ENCODE peak calls at places on chromosomes 16 and 17, in nine cellular contexts. One of them, this sample, is unnamed.

GRCh38 chr17:71709271-71709670 is 411.5 kb upstream of the SOX9 start:
- DNase-seq in fibroblast of lung: peak; percentile 8
- DNase-seq in HTR-8/SVneo: no peak
- DNase-seq in T-helper 1 cell: no peak
- DNase-seq in stimulated activated CD8-positive, alpha-beta memory T cell treated with anti-CD3 and anti-CD28 coated beads, Interleukin-2, amount 100 ng/mL, for 1 hour: no peak
- DNase-seq in right atrium auricular region: no peak
- DNase-seq in omental fat pad: no peak
- DNase-seq in AG10803: peak; percentile 94
- DNase-seq in Daoy: no peak
- DNase-seq in this sample: no peak

GRCh38 chr17:1491406-1492248 is 859 bp downstream of the MYO1C start:
- DNase-seq in right atrium auricular region: no peak
- DNase-seq in AG10803: peak; percentile 54
- DNase-seq in omental fat pad: no peak
- DNase-seq in stimulated activated CD8-positive, alpha-beta memory T cell treated with anti-CD3 and anti-CD28 coated beads, Interleukin-2, amount 100 ng/mL, for 1 hour: no peak
- DNase-seq in Daoy: peak; percentile 77
- DNase-seq in T-helper 1 cell: no peak
- DNase-seq in HTR-8/SVneo: peak; percentile 66
- DNase-seq in fibroblast of lung: peak; percentile 38
- DNase-seq in this sample: no peak

GRCh38 chr17:71709974-71710373 is 410.8 kb upstream of the SOX9 start:
- DNase-seq in Daoy: no peak
- DNase-seq in omental fat pad: no peak
- DNase-seq in AG10803: peak; percentile 82
- DNase-seq in fibroblast of lung: peak; percentile 24
- DNase-seq in right atrium auricular region: no peak
- DNase-seq in T-helper 1 cell: no peak
- DNase-seq in HTR-8/SVneo: no peak
- DNase-seq in stimulated activated CD8-positive, alpha-beta memory T cell treated with anti-CD3 and anti-CD28 coated beads, Interleukin-2, amount 100 ng/mL, for 1 hour: no peak
- DNase-seq in this sample: no peak

GRCh38 chr17:7295230-7296180 is 1.1 kb upstream of the YBX2 start:
- DNase-seq in stimulated activated CD8-positive, alpha-beta memory T cell treated with anti-CD3 and anti-CD28 coated beads, Interleukin-2, amount 100 ng/mL, for 1 hour: no peak
- DNase-seq in omental fat pad: no peak
- DNase-seq in fibroblast of lung: no peak
- DNase-seq in HTR-8/SVneo: no peak
- DNase-seq in Daoy: no peak
- DNase-seq in AG10803: no peak
- DNase-seq in T-helper 1 cell: no peak
- DNase-seq in right atrium auricular region: no peak
- DNase-seq in this sample: no peak

GRCh38 chr16:23158114-23158513 is 8.9 kb upstream of the USP31 start:
- DNase-seq in omental fat pad: no peak
- DNase-seq in fibroblast of lung: no peak
- DNase-seq in HTR-8/SVneo: no peak
- DNase-seq in AG10803: no peak
- DNase-seq in stimulated activated CD8-positive, alpha-beta memory T cell treated with anti-CD3 and anti-CD28 coated beads, Interleukin-2, amount 100 ng/mL, for 1 hour: no peak
- DNase-seq in Daoy: no peak
- DNase-seq in T-helper 1 cell: no peak
- DNase-seq in right atrium auricular region: no peak
- DNase-seq in this sample: no peak

GRCh38 chr17:15388356-15389046 is 47.1 kb upstream of the TEKT3 start:
- DNase-seq in T-helper 1 cell: no peak
- DNase-seq in HTR-8/SVneo: no peak
- DNase-seq in AG10803: no peak
- DNase-seq in omental fat pad: no peak
- DNase-seq in Daoy: no peak
- DNase-seq in fibroblast of lung: no peak
- DNase-seq in right atrium auricular region: peak; percentile 58
- DNase-seq in stimulated activated CD8-positive, alpha-beta memory T cell treated with anti-CD3 and anti-CD28 coated beads, Interleukin-2, amount 100 ng/mL, for 1 hour: no peak
- DNase-seq in this sample: no peak

GRCh38 chr16:31355701-31356100 is 725 bp downstream of the ITGAX start:
- DNase-seq in omental fat pad: no peak
- DNase-seq in Daoy: no peak
- DNase-seq in AG10803: no peak
- DNase-seq in T-helper 1 cell: no peak
- DNase-seq in fibroblast of lung: no peak
- DNase-seq in right atrium auricular region: no peak
- DNase-seq in stimulated activated CD8-positive, alpha-beta memory T cell treated with anti-CD3 and anti-CD28 coated beads, Interleukin-2, amount 100 ng/mL, for 1 hour: no peak
- DNase-seq in HTR-8/SVneo: no peak
- DNase-seq in this sample: no peak

GRCh38 chr16:79599837-79600635 is 501 bp downstream of the MAF start:
- DNase-seq in omental fat pad: no peak
- DNase-seq in AG10803: peak; percentile 35
- DNase-seq in fibroblast of lung: peak; percentile 73
- DNase-seq in Daoy: peak; percentile 70
- DNase-seq in T-helper 1 cell: no peak
- DNase-seq in stimulated activated CD8-positive, alpha-beta memory T cell treated with anti-CD3 and anti-CD28 coated beads, Interleukin-2, amount 100 ng/mL, for 1 hour: no peak
- DNase-seq in HTR-8/SVneo: no peak
- DNase-seq in right atrium auricular region: no peak
- DNase-seq in this sample: no peak

GRCh38 chr17:41417576-41418015 is 6.8 kb downstream of the KRT37 start:
- DNase-seq in T-helper 1 cell: no peak
- DNase-seq in right atrium auricular region: no peak
- DNase-seq in Daoy: no peak
- DNase-seq in stimulated activated CD8-positive, alpha-beta memory T cell treated with anti-CD3 and anti-CD28 coated beads, Interleukin-2, amount 100 ng/mL, for 1 hour: no peak
- DNase-seq in omental fat pad: no peak
- DNase-seq in AG10803: no peak
- DNase-seq in fibroblast of lung: no peak
- DNase-seq in HTR-8/SVneo: no peak
- DNase-seq in this sample: no peak

GRCh38 chr17:80455784-80456183 is 20.6 kb downstream of the NPTX1 start:
- DNase-seq in T-helper 1 cell: no peak
- DNase-seq in omental fat pad: no peak
- DNase-seq in HTR-8/SVneo: no peak
- DNase-seq in stimulated activated CD8-positive, alpha-beta memory T cell treated with anti-CD3 and anti-CD28 coated beads, Interleukin-2, amount 100 ng/mL, for 1 hour: no peak
- DNase-seq in Daoy: no peak
- DNase-seq in right atrium auricular region: no peak
- DNase-seq in AG10803: no peak
- DNase-seq in fibroblast of lung: no peak
- DNase-seq in this sample: no peak

GRCh38 chr16:49889725-49890397 is 33.9 kb upstream of the ZNF423 start:
- DNase-seq in omental fat pad: no peak
- DNase-seq in T-helper 1 cell: no peak
- DNase-seq in right atrium auricular region: no peak
- DNase-seq in AG10803: peak; percentile 6
- DNase-seq in Daoy: no peak
- DNase-seq in stimulated activated CD8-positive, alpha-beta memory T cell treated with anti-CD3 and anti-CD28 coated beads, Interleukin-2, amount 100 ng/mL, for 1 hour: no peak
- DNase-seq in fibroblast of lung: peak; percentile 22
- DNase-seq in HTR-8/SVneo: no peak
- DNase-seq in this sample: no peak

GRCh38 chr17:9645858-9646555 is 690 bp downstream of the USP43 start:
- DNase-seq in right atrium auricular region: no peak
- DNase-seq in fibroblast of lung: no peak
- DNase-seq in HTR-8/SVneo: no peak
- DNase-seq in Daoy: peak; percentile 64
- DNase-seq in AG10803: no peak
- DNase-seq in stimulated activated CD8-positive, alpha-beta memory T cell treated with anti-CD3 and anti-CD28 coated beads, Interleukin-2, amount 100 ng/mL, for 1 hour: no peak
- DNase-seq in T-helper 1 cell: no peak
- DNase-seq in omental fat pad: no peak
- DNase-seq in this sample: no peak

GRCh38 chr16:85523602-85524364 is 89.3 kb upstream of the GSE1 start:
- DNase-seq in HTR-8/SVneo: peak; percentile 51
- DNase-seq in Daoy: peak; percentile 77
- DNase-seq in stimulated activated CD8-positive, alpha-beta memory T cell treated with anti-CD3 and anti-CD28 coated beads, Interleukin-2, amount 100 ng/mL, for 1 hour: no peak
- DNase-seq in omental fat pad: no peak
- DNase-seq in AG10803: peak; percentile 29
- DNase-seq in fibroblast of lung: peak; percentile 59
- DNase-seq in right atrium auricular region: no peak
- DNase-seq in T-helper 1 cell: no peak
- DNase-seq in this sample: no peak

GRCh38 chr16:82631701-82632685 is 5.2 kb downstream of the CDH13 start:
- DNase-seq in omental fat pad: no peak
- DNase-seq in right atrium auricular region: no peak
- DNase-seq in Daoy: peak; percentile 64
- DNase-seq in T-helper 1 cell: no peak
- DNase-seq in fibroblast of lung: peak; percentile 21
- DNase-seq in stimulated activated CD8-positive, alpha-beta memory T cell treated with anti-CD3 and anti-CD28 coated beads, Interleukin-2, amount 100 ng/mL, for 1 hour: no peak
- DNase-seq in AG10803: peak; percentile 52
- DNase-seq in HTR-8/SVneo: no peak
- DNase-seq in this sample: no peak

GRCh38 chr17:75481194-75482059 is 25.0 kb downstream of the TMEM94 start:
- DNase-seq in Daoy: no peak
- DNase-seq in fibroblast of lung: no peak
- DNase-seq in HTR-8/SVneo: no peak
- DNase-seq in right atrium auricular region: no peak
- DNase-seq in omental fat pad: no peak
- DNase-seq in T-helper 1 cell: no peak
- DNase-seq in AG10803: no peak
- DNase-seq in stimulated activated CD8-positive, alpha-beta memory T cell treated with anti-CD3 and anti-CD28 coated beads, Interleukin-2, amount 100 ng/mL, for 1 hour: no peak
- DNase-seq in this sample: no peak

GRCh38 chr16:50040710-50041109 is 15.7 kb downstream of the CNEP1R1 start:
- DNase-seq in T-helper 1 cell: no peak
- DNase-seq in right atrium auricular region: no peak
- DNase-seq in fibroblast of lung: no peak
- DNase-seq in HTR-8/SVneo: no peak
- DNase-seq in Daoy: no peak
- DNase-seq in AG10803: no peak
- DNase-seq in stimulated activated CD8-positive, alpha-beta memory T cell treated with anti-CD3 and anti-CD28 coated beads, Interleukin-2, amount 100 ng/mL, for 1 hour: no peak
- DNase-seq in omental fat pad: no peak
- DNase-seq in this sample: no peak

GRCh38 chr17:42288985-42289862 is 926 bp downstream of the STAT5A start:
- DNase-seq in T-helper 1 cell: peak; percentile 42
- DNase-seq in AG10803: no peak
- DNase-seq in Daoy: no peak
- DNase-seq in HTR-8/SVneo: no peak
- DNase-seq in right atrium auricular region: no peak
- DNase-seq in omental fat pad: peak; percentile 24
- DNase-seq in fibroblast of lung: no peak
- DNase-seq in stimulated activated CD8-positive, alpha-beta memory T cell treated with anti-CD3 and anti-CD28 coated beads, Interleukin-2, amount 100 ng/mL, for 1 hour: no peak
- DNase-seq in this sample: no peak

GRCh38 chr17:39664581-39665561 is at the start of gene TCAP:
- DNase-seq in T-helper 1 cell: no peak
- DNase-seq in HTR-8/SVneo: no peak
- DNase-seq in AG10803: no peak
- DNase-seq in Daoy: no peak
- DNase-seq in right atrium auricular region: no peak
- DNase-seq in stimulated activated CD8-positive, alpha-beta memory T cell treated with anti-CD3 and anti-CD28 coated beads, Interleukin-2, amount 100 ng/mL, for 1 hour: no peak
- DNase-seq in fibroblast of lung: no peak
- DNase-seq in omental fat pad: no peak
- DNase-seq in this sample: no peak

GRCh38 chr16:48611329-48612137 is 1.6 kb upstream of the N4BP1 start:
- DNase-seq in Daoy: no peak
- DNase-seq in T-helper 1 cell: peak; percentile 82
- DNase-seq in right atrium auricular region: peak; percentile 56
- DNase-seq in AG10803: no peak
- DNase-seq in omental fat pad: no peak
- DNase-seq in fibroblast of lung: no peak
- DNase-seq in HTR-8/SVneo: no peak
- DNase-seq in stimulated activated CD8-positive, alpha-beta memory T cell treated with anti-CD3 and anti-CD28 coated beads, Interleukin-2, amount 100 ng/mL, for 1 hour: peak; percentile 59
- DNase-seq in this sample: no peak

GRCh38 chr16:72043539-72043938 is 10.8 kb upstream of the HP start:
- DNase-seq in stimulated activated CD8-positive, alpha-beta memory T cell treated with anti-CD3 and anti-CD28 coated beads, Interleukin-2, amount 100 ng/mL, for 1 hour: no peak
- DNase-seq in T-helper 1 cell: no peak
- DNase-seq in fibroblast of lung: no peak
- DNase-seq in omental fat pad: no peak
- DNase-seq in right atrium auricular region: no peak
- DNase-seq in HTR-8/SVneo: no peak
- DNase-seq in Daoy: no peak
- DNase-seq in AG10803: no peak
- DNase-seq in this sample: no peak

This sample was measured in foreskin melanocyte.